ENCODE peak calls at places on chromosomes 1 and 21, in eight cellular contexts. Q is Karpas-422; N is NCI-H1436 treated with DMSO at 0.1 percent for 48 hours; R is sigmoid colon; W is activated naive CD4-positive, alpha-beta T cell treated with anti-CD3 and anti-CD28 coated beads, Interleukin-2, amount 50 U/mL, for 16 hours; S is activated CD8-positive, alpha-beta memory T cell treated with anti-CD3 and anti-CD28 coated beads, Interleukin-2, amount 10 ng/mL, durations not matched to agents 7 days and 5 days; G is EL; P is adrenal gland. A is an unnamed sample.

GRCh38 chr21:27622636-27623035 is 655.7 kb upstream of the ADAMTS5 start:
- DNase-seq in Q (no peak), N (no peak), R (no peak), W (no peak), S (no peak), G (no peak), P (no peak), A (no peak)

GRCh38 chr1:245969274-245969673 is 537.8 kb downstream of the SMYD3 start:
- DNase-seq in Q (no peak), N (no peak), R (no peak), W (no peak), S (no peak), G (peak; percentile 87), P (peak; percentile 38), A (no peak)

GRCh38 chr1:116415699-116416533 is 42.9 kb downstream of the ATP1A1 start:
- DNase-seq in Q (peak; percentile 71), N (no peak), R (no peak), W (no peak), S (peak; percentile 55), G (no peak), P (peak; percentile 61), A (no peak)

GRCh38 chr21:26077523-26077922 is 93.0 kb downstream of the APP start:
- DNase-seq in Q (no peak), N (no peak), R (no peak), W (no peak), S (no peak), G (no peak), P (no peak), A (no peak)

GRCh38 chr1:11907275-11908138 is 18.7 kb downstream of the KIAA2013 start:
- DNase-seq in Q (peak; percentile 98), N (peak; percentile 85), R (peak; percentile 97), W (peak; percentile 89), S (peak; percentile 96), G (peak; percentile 94), P (peak; percentile 94), A (peak; percentile 94)

GRCh38 chr1:72366473-72366872 is 84.1 kb upstream of the NEGR1 start:
- DNase-seq in Q (no peak), N (peak; percentile 50), R (no peak), W (no peak), S (no peak), G (peak; percentile 51), P (no peak), A (no peak)

GRCh38 chr1:6870086-6870485 is 84.8 kb downstream of the CAMTA1 start:
- DNase-seq in Q (no peak), N (no peak), R (no peak), W (no peak), S (no peak), G (peak; percentile 51), P (no peak), A (no peak)

GRCh38 chr1:156508205-156508954 is 7.8 kb upstream of the MEF2D start:
- DNase-seq in Q (peak; percentile 41), N (no peak), R (peak; percentile 95), W (no peak), S (no peak), G (peak; percentile 29), P (peak; percentile 72), A (peak; percentile 86)

GRCh38 chr1:2049517-2050481 is at the start of gene PRKCZ:
- DNase-seq in Q (no peak), N (peak; percentile 4), R (peak; percentile 78), W (peak; percentile 96), S (peak; percentile 93), G (peak; percentile 49), P (peak; percentile 95), A (peak; percentile 29)

GRCh38 chr1:237859014-237859413 is 31.7 kb downstream of the ZP4 start:
- DNase-seq in Q (no peak), N (no peak), R (no peak), W (no peak), S (no peak), G (no peak), P (no peak), A (no peak)

GRCh38 chr21:43814215-43815106 is 25.1 kb downstream of the RRP1 start:
- DNase-seq in Q (peak; percentile 39), N (no peak), R (no peak), W (no peak), S (no peak), G (no peak), P (no peak), A (no peak)

GRCh38 chr1:150981177-150981804 is 801 bp upstream of the ANXA9 start:
- DNase-seq in Q (no peak), N (no peak), R (no peak), W (no peak), S (no peak), G (peak; percentile 36), P (no peak), A (peak; percentile 44)

GRCh38 chr1:8448906-8449661 is 131.2 kb downstream of the SLC45A1 start:
- DNase-seq in Q (no peak), N (no peak), R (peak; percentile 72), W (no peak), S (no peak), G (peak; percentile 39), P (no peak), A (no peak)

GRCh38 chr1:196637606-196638005 is 14.2 kb upstream of the CFH start:
- DNase-seq in Q (no peak), N (no peak), R (no peak), W (no peak), S (no peak), G (no peak), P (no peak), A (no peak)

GRCh38 chr1:206769331-206769731 is 1.2 kb upstream of the IL19 start:
- DNase-seq in Q (no peak), N (no peak), R (no peak), W (peak; percentile 53), S (peak; percentile 94), G (no peak), P (no peak), A (no peak)